ENCODE peak calls at places on chromosomes 12 and 14, in five cellular contexts. S is IMR-90, H is H1, X is mesenchymal stem cell, E is neuronal stem cell. N is an unnamed sample.
A peak's percentile ranks its signal among the peaks of the same experiment; 100 is the strongest.

GRCh38 chr14:103522028-103522581 is 525 bp downstream of the CKB start:
- DNase-seq in S (no peak), H (no peak), X (peak; percentile 43), E (no peak), N (peak; percentile 43)

GRCh38 chr12:108831309-108831991 is 25.9 kb downstream of the SSH1 start:
- DNase-seq in S (no peak), H (no peak), X (no peak), E (no peak), N (no peak)

GRCh38 chr12:109773384-109774011 is 59.7 kb downstream of the TRPV4 start:
- DNase-seq in S (no peak), H (no peak), X (no peak), E (no peak), N (no peak)

GRCh38 chr12:12302976-12303375 is 36.1 kb upstream of the LRP6 start:
- DNase-seq in S (no peak), H (no peak), X (no peak), E (no peak), N (no peak)

GRCh38 chr12:48001426-48002178 is 2.7 kb downstream of the COL2A1 start:
- DNase-seq in S (no peak), H (no peak), X (peak; percentile 51), E (peak; percentile 74), N (peak; percentile 56)

GRCh38 chr14:44910826-44911225 is 50.9 kb downstream of the KLHL28 start:
- DNase-seq in S (no peak), H (no peak), X (no peak), E (no peak), N (no peak)

GRCh38 chr12:11577658-11578260 is 71.7 kb upstream of the ETV6 start:
- DNase-seq in S (peak; percentile 37), H (no peak), X (no peak), E (no peak), N (peak; percentile 21)

GRCh38 chr12:75660107-75660530 is 148.7 kb upstream of the KRR1 start:
- DNase-seq in S (peak; percentile 90), H (no peak), X (peak; percentile 81), E (no peak), N (no peak)

DNA sequence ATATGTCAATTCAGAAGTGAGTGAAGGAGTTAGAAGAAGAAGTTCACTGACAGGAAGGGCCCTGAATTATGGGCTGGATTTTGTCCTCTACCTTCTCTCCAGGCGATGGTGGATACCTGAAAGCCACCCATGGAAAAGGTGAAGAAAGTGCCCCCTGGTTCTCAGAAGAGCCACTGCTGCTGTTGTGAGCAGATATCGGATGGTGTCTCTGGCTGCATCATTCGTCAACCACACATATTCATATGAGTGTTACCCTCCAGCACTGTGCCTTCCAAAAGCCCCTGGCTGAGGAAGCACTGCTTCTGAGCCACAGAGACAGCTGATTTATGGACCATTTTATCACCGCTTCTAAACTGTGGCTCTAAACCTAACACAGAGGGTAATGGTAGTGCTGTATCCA is 2.0 kb upstream of the ACTN1 start:
- DNase-seq in S (no peak), H (no peak), X (no peak), E (no peak), N (no peak)
- H2BK5ac ChIP-seq in S (peak overlapping the region; percentile 97), H (no peak overlapping the region), X (no peak overlapping the region), E (no peak overlapping the region), N (no peak overlapping the region)

GRCh38 chr14:95267306-95267705 is 52.4 kb downstream of the CLMN start:
- DNase-seq in S (no peak), H (no peak), X (no peak), E (no peak), N (no peak)

GRCh38 chr14:95269493-95269892 is 50.2 kb downstream of the CLMN start:
- DNase-seq in S (no peak), H (no peak), X (no peak), E (no peak), N (no peak)

GRCh38 chr14:95270203-95270602 is 49.5 kb downstream of the CLMN start:
- DNase-seq in S (no peak), H (no peak), X (no peak), E (no peak), N (no peak)

GRCh38 chr14:95265106-95266094 is 54.3 kb downstream of the CLMN start:
- DNase-seq in S (peak; percentile 93), H (no peak), X (peak; percentile 93), E (no peak), N (peak; percentile 96)

GRCh38 chr14:95268350-95268749 is 51.4 kb downstream of the CLMN start:
- DNase-seq in S (no peak), H (no peak), X (no peak), E (no peak), N (no peak)
- H2AK5ac ChIP-seq in S (no peak overlapping the region), H (no peak overlapping the region), X (peak overlapping the region; percentile 14), E (no peak overlapping the region), N (no peak overlapping the region)

GRCh38 chr14:105019861-105020814 is 745 bp downstream of the CDCA4 start:
- DNase-seq in S (peak; percentile 49), H (no peak), X (peak; percentile 82), E (peak; percentile 33), N (peak; percentile 60)
- H2BK5ac ChIP-seq in S (peak overlapping the region; percentile 60), H (no peak overlapping the region), X (peak overlapping the region; percentile 21), E (peak overlapping the region; percentile 91), N (peak overlapping the region; percentile 35)

DNA sequence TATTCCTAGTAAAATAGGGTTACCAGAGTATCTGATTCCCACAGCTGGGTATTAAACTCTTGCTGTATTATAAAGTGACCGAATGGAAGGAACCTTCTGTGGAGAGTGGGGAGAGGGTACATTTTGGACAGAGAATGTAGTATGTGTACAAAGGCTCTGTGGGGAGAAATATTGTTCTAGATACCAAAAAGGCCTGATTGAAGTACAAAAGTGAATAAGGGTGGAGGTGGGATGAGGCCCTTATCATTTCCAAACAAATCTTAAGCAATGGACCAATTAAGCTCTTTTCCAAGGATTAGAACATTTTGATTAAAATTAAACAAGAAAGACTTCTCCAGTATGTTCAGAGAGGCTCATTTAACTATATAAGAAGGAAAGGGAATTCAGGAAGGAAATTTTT is 20.4 kb downstream of the EID3 start:
- DNase-seq in S (no peak), H (no peak), X (no peak), E (no peak), N (no peak)
- H2AK5ac ChIP-seq in S (no peak overlapping the region), H (no peak overlapping the region), X (no peak overlapping the region), E (no peak overlapping the region), N (no peak overlapping the region)

GRCh38 chr12:96906498-96906848 is 584 bp upstream of the NEDD1 start:
- DNase-seq in S (no peak), H (no peak), X (no peak), E (no peak), N (no peak)

GRCh38 chr12:96906849-96907664 is at the start of gene NEDD1:
- DNase-seq in S (peak; percentile 67), H (peak; percentile 77), X (peak; percentile 81), E (peak; percentile 85), N (peak; percentile 94)

GRCh38 chr12:96902076-96902475 is 5.0 kb upstream of the NEDD1 start:
- DNase-seq in S (no peak), H (no peak), X (no peak), E (no peak), N (no peak)

DNA sequence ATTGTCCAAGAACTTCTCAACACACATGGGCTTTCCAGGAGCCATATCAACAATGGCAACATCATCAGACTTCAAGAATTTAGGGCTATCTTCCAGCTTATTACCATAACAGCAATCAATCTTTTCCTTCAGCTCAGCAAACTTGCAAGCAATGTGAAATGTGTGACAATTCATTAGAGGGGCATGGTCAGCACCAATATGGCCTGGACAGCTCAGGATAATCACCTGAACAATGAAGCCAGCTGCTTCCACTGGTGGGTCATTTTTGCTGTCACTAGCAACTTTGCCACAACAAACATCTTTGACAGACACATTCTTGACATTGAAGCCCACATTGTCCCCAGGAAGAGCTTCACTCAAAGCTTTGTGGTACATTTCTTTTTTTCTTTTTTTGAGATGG is 5.9 kb upstream of the NEDD1 start:
- DNase-seq in S (no peak), H (no peak), X (no peak), E (no peak), N (no peak)
- H2BK5ac ChIP-seq in S (no peak overlapping the region), H (no peak overlapping the region), X (no peak overlapping the region), E (no peak overlapping the region), N (no peak overlapping the region)

GRCh38 chr14:65840786-65841185 is 428.3 kb downstream of the FUT8 start:
- DNase-seq in S (peak; percentile 1), H (no peak), X (no peak), E (no peak), N (no peak)
- H2AK5ac ChIP-seq in S (no peak overlapping the region), H (no peak overlapping the region), X (no peak overlapping the region), E (no peak overlapping the region), N (no peak overlapping the region)

DNA sequence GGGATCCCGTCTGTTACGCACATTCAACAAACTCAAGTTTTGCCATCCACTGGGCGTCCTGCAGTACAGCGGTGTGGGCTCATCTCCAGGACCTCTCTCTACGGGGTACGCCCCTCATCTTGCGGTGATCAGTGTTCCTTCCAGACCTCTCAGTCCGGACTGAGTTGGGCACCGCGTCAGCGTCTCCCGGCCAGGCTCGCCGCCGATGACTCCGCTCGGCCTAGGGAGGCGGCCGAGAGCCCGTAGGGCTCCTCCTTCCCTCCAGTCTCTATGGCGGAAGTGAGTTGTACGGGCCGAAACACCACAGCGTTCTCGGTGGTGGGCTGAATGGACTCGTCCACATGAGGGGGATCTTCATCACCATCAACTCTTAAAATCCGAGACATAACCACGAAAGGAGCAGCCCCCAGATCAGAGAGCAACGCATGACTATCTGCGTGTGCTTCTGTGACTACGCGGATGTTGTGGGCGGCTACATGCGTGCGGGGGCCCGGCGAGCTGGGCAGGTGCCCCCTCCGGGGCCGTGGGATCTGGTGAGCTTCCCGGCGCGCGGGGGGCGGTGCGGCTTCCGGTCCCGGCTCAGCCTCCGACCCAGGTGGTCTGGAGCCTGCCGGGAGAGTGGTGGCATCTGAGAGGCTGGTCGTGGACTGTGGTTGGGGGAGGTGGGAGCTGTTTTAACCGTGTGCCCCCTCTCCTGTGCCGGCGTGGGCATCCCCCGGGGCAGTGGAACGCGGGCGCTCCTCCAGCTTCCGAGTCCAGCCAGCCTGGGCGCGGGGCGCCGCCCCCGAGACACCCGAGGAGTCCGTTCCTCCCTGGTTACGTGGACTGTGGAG is at the start of gene ATG101:
- DNase-seq in S (peak; percentile 96), H (peak; percentile 82), X (peak; percentile 98), E (peak; percentile 96), N (peak; percentile 98)
- H2BK5ac ChIP-seq in S (peak within 1 kb of the TSS; percentile 96), H (peak within 1 kb of the TSS; percentile 100), X (peak within 1 kb of the TSS; percentile 100), E (peak within 1 kb of the TSS; percentile 76), N (peak within 1 kb of the TSS; percentile 92)

GRCh38 chr14:68874746-68875155 is 81.9 kb upstream of the ZFP36L1 start:
- DNase-seq in S (no peak), H (no peak), X (no peak), E (no peak), N (no peak)
- H2AK5ac ChIP-seq in S (no peak overlapping the region), H (no peak overlapping the region), X (no peak overlapping the region), E (no peak overlapping the region), N (no peak overlapping the region)

DNA sequence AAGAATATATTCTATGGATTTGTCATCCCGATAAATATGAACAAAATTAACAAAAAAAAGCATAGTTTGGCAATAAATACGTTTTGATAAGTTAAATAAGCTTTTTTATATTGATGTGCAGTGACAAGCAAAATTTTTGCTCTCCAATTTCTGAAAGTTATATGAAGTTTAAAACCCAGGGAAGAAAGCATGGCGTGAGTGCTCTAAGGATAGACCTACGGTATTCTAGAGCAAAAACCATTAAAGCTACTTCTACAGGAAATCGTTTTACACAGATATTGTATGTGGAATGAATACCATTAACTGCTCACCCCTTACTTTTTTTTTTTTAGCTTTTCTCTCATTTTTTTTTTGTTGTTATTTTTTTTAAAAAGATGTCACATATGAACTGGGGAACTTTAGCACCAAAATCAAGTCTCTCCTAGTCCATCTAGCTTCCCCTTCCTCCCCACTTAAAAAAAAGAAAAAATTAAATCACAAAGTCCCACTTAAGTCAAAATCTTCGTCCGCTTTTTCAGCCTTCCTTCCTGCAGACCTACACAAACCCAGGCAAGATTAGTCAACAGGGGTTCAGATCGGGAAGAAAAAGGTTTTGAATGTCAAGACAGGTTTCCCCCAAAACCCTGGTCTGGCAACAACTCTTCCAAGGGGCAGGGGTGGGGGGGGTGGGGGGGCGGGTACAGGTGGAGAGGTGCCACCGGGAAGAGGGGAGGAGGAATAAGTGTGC is 4.4 kb downstream of the ZFP36L1 start:
- DNase-seq in S (no peak), H (no peak), X (peak; percentile 35), E (no peak), N (no peak)
- H2BK5ac ChIP-seq in S (peak overlapping the region; percentile 19), H (no peak overlapping the region), X (no peak overlapping the region), E (no peak overlapping the region), N (no peak overlapping the region)

N was measured in mesendoderm.